ENCODE peak calls at places on chromosomes 5 and 9, in ten cellular contexts. R is stimulated activated CD8-positive, alpha-beta memory T cell treated with anti-CD3 and anti-CD28 coated beads, Interleukin-4, amount 100 ng/mL, for 1 hour; P is iris pigment epithelial cell; N is GDM1; A is brain microvascular endothelial cell; I is vagina; H is SK-N-SH; Q is AG10803; G is T-helper 1 cell; L is HT1080. S is an unnamed sample.

GRCh38 chr5:135025730-135026644 is 8.0 kb downstream of the PITX1 start:
- DNase-seq in N (no peak), H (no peak), L (no peak), Q (no peak), P (no peak), A (no peak), G (no peak), I (no peak), R (no peak), S (no peak)

GRCh38 chr5:142808778-142809606 is 38.8 kb downstream of the ARHGAP26 start:
- DNase-seq in G (no peak), R (no peak), L (no peak), H (peak), Q (no peak), A (no peak), P (no peak), I (no peak), N (no peak), S (no peak)

GRCh38 chr5:23242891-23243290 is 264.5 kb upstream of the PRDM9 start:
- DNase-seq in L (no peak), G (no peak), I (no peak), H (no peak), A (no peak), R (no peak), P (no peak), N (no peak), Q (no peak), S (no peak)

GRCh38 chr5:149500922-149501582 is 50.2 kb downstream of the CSNK1A1 start:
- DNase-seq in R (no peak), A (peak), N (no peak), Q (peak), G (no peak), H (no peak), L (no peak), P (peak), I (no peak), S (peak)

GRCh38 chr5:178465861-178466288 is 124.3 kb downstream of the COL23A1 start:
- DNase-seq in P (no peak), Q (no peak), R (no peak), G (no peak), L (no peak), A (no peak), I (peak), N (no peak), H (no peak), S (no peak)

GRCh38 chr5:127599847-127600246 is 49.0 kb upstream of the CTXN3 start:
- DNase-seq in N (no peak), R (no peak), L (no peak), Q (no peak), G (no peak), P (no peak), H (no peak), A (no peak), I (no peak), S (no peak)

GRCh38 chr9:131651599-131651998 is 88.3 kb downstream of the RAPGEF1 start:
- DNase-seq in L (peak), N (no peak), H (no peak), P (peak), A (no peak), I (no peak), Q (peak), R (no peak), G (no peak), S (peak)

GRCh38 chr9:70923941-70924340 is 197.5 kb downstream of the TRPM3 start:
- DNase-seq in N (no peak), H (no peak), A (no peak), I (no peak), G (no peak), Q (peak), P (peak), L (no peak), R (no peak), S (peak)

GRCh38 chr5:60856059-60856458 is 12.0 kb upstream of the ELOVL7 start:
- DNase-seq in L (no peak), G (no peak), P (peak), Q (peak), A (no peak), I (no peak), N (no peak), H (no peak), R (no peak), S (peak)

GRCh38 chr9:108743901-108744371 is 111.8 kb downstream of the ACTL7B start:
- DNase-seq in N (no peak), R (no peak), G (no peak), A (no peak), I (no peak), P (no peak), Q (peak), L (no peak), H (no peak), S (peak)

GRCh38 chr5:139381837-139382361 is 1.2 kb downstream of the SLC23A1 start:
- DNase-seq in A (no peak), L (no peak), P (no peak), G (no peak), I (no peak), N (no peak), Q (no peak), R (no peak), H (no peak), S (no peak)

GRCh38 chr9:134419684-134420076 is 93.4 kb downstream of the RXRA start:
- DNase-seq in H (peak), A (no peak), Q (no peak), G (no peak), R (no peak), N (no peak), I (no peak), L (no peak), P (no peak), S (no peak)

GRCh38 chr9:79362100-79363081 is 209.4 kb upstream of the TLE4 start:
- DNase-seq in N (no peak), L (peak), H (no peak), P (peak), Q (no peak), R (no peak), A (peak), I (no peak), G (no peak), S (peak)

GRCh38 chr5:153678617-153679329 is 188.3 kb downstream of the GRIA1 start:
- DNase-seq in A (no peak), G (no peak), H (no peak), N (no peak), I (no peak), L (peak), R (no peak), P (no peak), Q (no peak), S (no peak)

GRCh38 chr5:16550316-16550952 is 66.4 kb downstream of the RETREG1 start:
- DNase-seq in A (no peak), H (peak), L (peak), G (no peak), I (no peak), Q (peak), R (no peak), P (peak), N (peak), S (peak)

GRCh38 chr5:39494099-39494498 is 69.3 kb upstream of the DAB2 start:
- DNase-seq in P (peak), I (no peak), N (no peak), L (no peak), Q (peak), G (no peak), H (no peak), A (no peak), R (no peak), S (peak)

GRCh38 chr9:69532359-69532758 is 139.8 kb downstream of the APBA1 start:
- DNase-seq in H (peak), R (no peak), Q (no peak), L (no peak), G (no peak), A (no peak), I (no peak), P (no peak), N (no peak), S (no peak)

GRCh38 chr5:156094001-156094400 is 233.0 kb upstream of the SGCD start:
- DNase-seq in N (no peak), Q (peak), A (no peak), I (no peak), L (peak), H (no peak), R (no peak), G (no peak), P (no peak), S (no peak)

GRCh38 chr5:112863549-112863948 is 2.5 kb downstream of the SRP19 start:
- DNase-seq in I (no peak), R (no peak), L (no peak), P (peak), Q (no peak), G (no peak), N (no peak), H (no peak), A (peak), S (no peak)

GRCh38 chr5:167770461-167770860 is 521.0 kb upstream of the WWC1 start:
- DNase-seq in R (no peak), G (no peak), L (peak), Q (peak), I (no peak), N (no peak), P (peak), H (no peak), A (no peak), S (peak)

GRCh38 chr9:28770226-28770625 is 1196.9 kb upstream of the C9orf72 start:
- DNase-seq in N (no peak), H (no peak), I (no peak), A (no peak), L (peak), P (no peak), Q (no peak), G (no peak), R (no peak), S (no peak)

GRCh38 chr5:35785601-35786085 is 71.0 kb upstream of the IL7R start:
- DNase-seq in H (no peak), I (no peak), Q (no peak), L (no peak), N (no peak), P (peak), G (no peak), A (no peak), R (no peak), S (no peak)

GRCh38 chr9:16368425-16369087 is 501.9 kb downstream of the BNC2 start:
- DNase-seq in L (peak), Q (peak), G (no peak), I (no peak), A (no peak), P (peak), H (no peak), N (no peak), R (no peak), S (peak)